ENCODE peak calls at places on chromosomes 5 and 9, in seven cellular contexts. L, U, M, H, S, Q and K are unnamed samples.

GRCh38 chr9:93218161-93218560 is 34.2 kb downstream of the WNK2 start:
- DNase-seq in L (no peak), U (peak; percentile 43), M (no peak), H (no peak), S (no peak), Q (no peak), K (no peak)

GRCh38 chr5:142512041-142512679 is 173.7 kb downstream of the FGF1 start:
- DNase-seq in L (no peak), U (no peak), M (no peak), H (peak; percentile 31), S (peak; percentile 66), Q (no peak), K (peak; percentile 35)

GRCh38 chr5:33631786-33632185 is 191.0 kb downstream of the TARS1 start:
- DNase-seq in L (no peak), U (no peak), M (peak; percentile 51), H (no peak), S (peak; percentile 12), Q (no peak), K (peak; percentile 13)

GRCh38 chr9:21465859-21466518 is 16.1 kb downstream of the IFNE start:
- DNase-seq in L (peak; percentile 70), U (no peak), M (peak; percentile 36), H (peak; percentile 63), S (peak; percentile 69), Q (no peak), K (peak; percentile 86)

GRCh38 chr5:100790170-100790665 is 112.9 kb downstream of the ST8SIA4 start:
- DNase-seq in L (peak; percentile 33), U (no peak), M (no peak), H (peak; percentile 74), S (no peak), Q (no peak), K (no peak)

GRCh38 chr9:71076096-71076495 is 45.3 kb downstream of the TRPM3 start:
- DNase-seq in L (no peak), U (no peak), M (no peak), H (no peak), S (no peak), Q (no peak), K (no peak)

GRCh38 chr9:108687360-108687981 is 168.3 kb downstream of the ACTL7B start:
- DNase-seq in L (no peak), U (no peak), M (peak; percentile 50), H (no peak), S (peak; percentile 91), Q (no peak), K (peak; percentile 54)

GRCh38 chr9:127762111-127762676 is 16.3 kb downstream of the SH2D3C start:
- DNase-seq in L (no peak), U (peak; percentile 70), M (no peak), H (no peak), S (no peak), Q (no peak), K (no peak)

GRCh38 chr5:151469386-151469785 is 22.0 kb downstream of the SLC36A1 start:
- DNase-seq in L (no peak), U (no peak), M (no peak), H (no peak), S (peak; percentile 7), Q (no peak), K (no peak)

GRCh38 chr5:100609594-100609993 is 74.4 kb downstream of the FAM174A start:
- DNase-seq in L (no peak), U (no peak), M (no peak), H (no peak), S (no peak), Q (no peak), K (no peak)

GRCh38 chr5:109705596-109705995 is 15.9 kb downstream of the MAN2A1 start:
- DNase-seq in L (no peak), U (no peak), M (no peak), H (peak; percentile 20), S (peak; percentile 35), Q (no peak), K (peak; percentile 25)

GRCh38 chr9:98199388-98200033 is 7.1 kb upstream of the CORO2A start:
- DNase-seq in L (no peak), U (no peak), M (no peak), H (peak; percentile 44), S (no peak), Q (no peak), K (no peak)

GRCh38 chr9:135811796-135812195 is 95.5 kb downstream of the CAMSAP1 start:
- DNase-seq in L (no peak), U (no peak), M (no peak), H (no peak), S (no peak), Q (no peak), K (no peak)

GRCh38 chr9:88531920-88532319 is 3.1 kb upstream of the NXNL2 start:
- DNase-seq in L (no peak), U (no peak), M (no peak), H (peak; percentile 44), S (no peak), Q (no peak), K (no peak)

GRCh38 chr9:130128251-130128650 is 44.0 kb upstream of the NCS1 start:
- DNase-seq in L (no peak), U (peak; percentile 43), M (no peak), H (no peak), S (no peak), Q (peak; percentile 30), K (no peak)

GRCh38 chr9:95143591-95144561 is 173.6 kb downstream of the FANCC start:
- DNase-seq in L (no peak), U (peak; percentile 54), M (no peak), H (no peak), S (peak; percentile 98), Q (peak; percentile 60), K (peak; percentile 48)

GRCh38 chr5:135890867-135891266 is 4.8 kb downstream of the IL9 start:
- DNase-seq in L (no peak), U (no peak), M (peak; percentile 11), H (no peak), S (no peak), Q (no peak), K (no peak)

GRCh38 chr5:125219710-125220109 is 473.3 kb upstream of the ZNF608 start:
- DNase-seq in L (no peak), U (no peak), M (no peak), H (no peak), S (no peak), Q (no peak), K (no peak)

GRCh38 chr5:143037071-143037470 is 266.9 kb downstream of the ARHGAP26 start:
- DNase-seq in L (no peak), U (no peak), M (peak; percentile 57), H (peak; percentile 55), S (no peak), Q (no peak), K (no peak)

GRCh38 chr9:28774433-28775029 is 1201.2 kb upstream of the C9orf72 start:
- DNase-seq in L (peak; percentile 52), U (no peak), M (peak; percentile 36), H (peak; percentile 32), S (peak; percentile 49), Q (no peak), K (peak; percentile 62)

GRCh38 chr9:78552802-78553201 is 255.9 kb downstream of the PSAT1 start:
- DNase-seq in L (no peak), U (no peak), M (peak; percentile 59), H (no peak), S (no peak), Q (no peak), K (no peak)

GRCh38 chr5:100616981-100617380 is 81.8 kb downstream of the FAM174A start:
- DNase-seq in L (no peak), U (no peak), M (no peak), H (no peak), S (no peak), Q (no peak), K (no peak)

GRCh38 chr9:4828776-4829175 is 36.0 kb downstream of the RCL1 start:
- DNase-seq in L (no peak), U (no peak), M (no peak), H (no peak), S (peak; percentile 67), Q (no peak), K (peak; percentile 56)

GRCh38 chr5:151174612-151175101 is 17.1 kb upstream of the ANXA6 start:
- DNase-seq in L (no peak), U (no peak), M (no peak), H (no peak), S (no peak), Q (no peak), K (no peak)

GRCh38 chr5:6493681-6494454 is 45.2 kb downstream of the UBE2QL1 start:
- DNase-seq in L (no peak), U (no peak), M (no peak), H (no peak), S (no peak), Q (no peak), K (no peak)

GRCh38 chr9:17627641-17628040 is 48.8 kb downstream of the SH3GL2 start:
- DNase-seq in L (no peak), U (no peak), M (no peak), H (no peak), S (no peak), Q (no peak), K (no peak)

GRCh38 chr5:72951850-72952468 is 3.9 kb upstream of the FCHO2 start:
- DNase-seq in L (peak; percentile 47), U (no peak), M (peak; percentile 81), H (no peak), S (peak; percentile 85), Q (no peak), K (peak; percentile 75)

GRCh38 chr9:18477121-18477705 is 3.3 kb downstream of the ADAMTSL1 start:
- DNase-seq in L (no peak), U (no peak), M (no peak), H (no peak), S (no peak), Q (no peak), K (no peak)

GRCh38 chr5:115888027-115888426 is 46.3 kb downstream of the AP3S1 start:
- DNase-seq in L (peak; percentile 24), U (no peak), M (no peak), H (no peak), S (peak; percentile 48), Q (no peak), K (peak; percentile 64)
- TF ChIP-seq CTCF in L (peak; percentile 50), U (no peak), M (no peak), H (peak; percentile 16), S (no peak), Q (no peak), K (peak; percentile 25)

DNA sequence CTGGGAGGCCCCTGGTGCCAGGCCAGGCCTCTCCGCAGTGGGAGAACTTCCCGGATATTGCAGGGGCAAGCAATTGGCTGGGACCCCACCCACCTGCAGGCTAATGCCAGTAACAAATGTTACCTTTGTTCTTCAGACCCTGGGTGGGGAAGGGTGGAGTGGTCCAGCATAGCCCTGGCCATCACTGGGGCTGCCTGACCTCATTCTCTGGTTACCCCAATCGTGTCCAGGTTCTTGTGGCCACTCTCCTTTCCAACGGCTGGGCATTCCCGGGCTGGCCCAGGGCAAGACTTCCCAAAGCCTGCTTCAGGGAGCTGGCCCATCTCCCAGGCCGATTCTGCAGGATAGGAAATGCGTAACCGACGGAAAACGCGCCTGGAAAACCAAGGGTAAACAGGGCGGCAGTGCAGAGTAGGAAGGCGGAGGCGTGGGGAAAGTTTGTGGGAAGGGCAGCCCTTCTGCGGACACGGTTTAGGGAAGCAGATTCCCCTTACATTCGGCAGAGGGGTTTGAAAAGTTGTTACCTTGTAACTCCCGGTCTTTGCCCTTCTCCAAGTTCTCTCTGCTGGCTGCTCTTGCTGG is 3.6 kb downstream of the NRARP start:
- DNase-seq in L (no peak), U (no peak), M (no peak), H (peak; percentile 39), S (no peak), Q (peak; percentile 70), K (peak; percentile 73)
- H3K4me3 ChIP-seq in L (no peak overlapping the region), U (peak overlapping the region; percentile 63), M (no peak overlapping the region), H (peak overlapping the region; percentile 83), S (no peak overlapping the region), Q (peak overlapping the region; percentile 53), K (no peak overlapping the region)

GRCh38 chr5:60688980-60689379 is 11.0 kb downstream of the DEPDC1B start:
- DNase-seq in L (no peak), U (no peak), M (no peak), H (no peak), S (no peak), Q (no peak), K (no peak)
- TF ChIP-seq CTCF in L (no peak), U (no peak), M (no peak), H (no peak), S (no peak), Q (no peak), K (no peak)

GRCh38 chr5:163565492-163565891 is 60.1 kb downstream of the MAT2B start:
- DNase-seq in L (no peak), U (no peak), M (peak; percentile 4), H (peak; percentile 60), S (no peak), Q (no peak), K (peak; percentile 24)
- H3K4me3 ChIP-seq in L (peak overlapping the region; percentile 21), U (peak overlapping the region; percentile 47), M (peak overlapping the region; percentile 17), H (peak overlapping the region; percentile 50), S (peak overlapping the region; percentile 38), Q (peak overlapping the region; percentile 38), K (peak overlapping the region; percentile 48)